ENCODE peak calls at places on chromosome 7, in six cellular contexts. K, L, T, I, W and E are unnamed samples.

GRCh38 chr7:519974-520458 is 370 bp upstream of the PDGFA start:
- DNase-seq in T (peak), W (peak), L (peak), I (peak), K (no peak), E (no peak)

GRCh38 chr7:135177021-135177696 is 6.7 kb upstream of the CYREN start:
- DNase-seq in T (no peak), L (no peak), K (no peak), I (no peak), W (no peak), E (no peak)

GRCh38 chr7:101874028-101874427 is 56.6 kb downstream of the CUX1 start:
- DNase-seq in W (no peak), T (no peak), K (no peak), L (no peak), I (no peak), E (no peak)

GRCh38 chr7:26555971-26556830 is 264.5 kb downstream of the SNX10 start:
- DNase-seq in T (no peak), W (no peak), L (no peak), K (no peak), I (peak), E (no peak)

GRCh38 chr7:133789951-133790350 is 337.2 kb upstream of the LRGUK start:
- DNase-seq in L (no peak), T (no peak), K (no peak), I (no peak), W (no peak), E (no peak)

GRCh38 chr7:41943098-41943577 is 240.2 kb upstream of the INHBA start:
- DNase-seq in K (peak), W (peak), T (peak), I (peak), L (peak), E (peak)

GRCh38 chr7:55536619-55537457 is 35.5 kb downstream of the VOPP1 start:
- DNase-seq in W (no peak), T (no peak), K (no peak), L (no peak), I (no peak), E (no peak)

GRCh38 chr7:134587736-134588135 is 38.8 kb downstream of the AKR1B15 start:
- DNase-seq in K (no peak), I (no peak), W (no peak), T (no peak), L (no peak), E (no peak)

GRCh38 chr7:140079121-140079536 is 16.4 kb upstream of the PARP12 start:
- DNase-seq in W (peak), T (peak), I (no peak), K (no peak), L (no peak), E (no peak)

GRCh38 chr7:112362796-112363195 is 87.5 kb upstream of the IFRD1 start:
- DNase-seq in W (no peak), L (no peak), I (peak), T (no peak), K (no peak), E (no peak)

GRCh38 chr7:14583518-14583917 is 319.0 kb downstream of the DGKB start:
- DNase-seq in I (peak), K (no peak), L (no peak), T (no peak), W (no peak), E (no peak)

GRCh38 chr7:83271212-83272099 is 108.8 kb upstream of the PCLO start:
- DNase-seq in W (no peak), K (no peak), I (peak), T (peak), L (no peak), E (no peak)

GRCh38 chr7:99267530-99268360 is 4.9 kb upstream of the MYH16 start:
- DNase-seq in W (peak), K (no peak), T (peak), I (no peak), L (no peak), E (no peak)

GRCh38 chr7:84042110-84042539 is 152.5 kb downstream of the SEMA3A start:
- DNase-seq in L (no peak), I (no peak), W (no peak), K (no peak), T (peak), E (no peak)